ENCODE peak calls at places on chromosome 20, in five cellular contexts. One of them, this sample, is unnamed.

GRCh38 chr20:32570401-32571190 is 14.5 kb downstream of the NOL4L start:
- DNase-seq in lung microvascular endothelial cell: no peak
- DNase-seq in iPS-NIHi11: peak
- DNase-seq in Daoy: peak
- DNase-seq in NCI-H460: no peak
- DNase-seq in this sample: no peak

GRCh38 chr20:32779500-32780215 is 17.5 kb downstream of the DNMT3B start:
- DNase-seq in lung microvascular endothelial cell: no peak
- DNase-seq in iPS-NIHi11: peak
- DNase-seq in Daoy: no peak
- DNase-seq in NCI-H460: no peak
- DNase-seq in this sample: no peak

GRCh38 chr20:36827541-36828279 is 48.2 kb upstream of the TLDC2 start:
- DNase-seq in lung microvascular endothelial cell: no peak
- DNase-seq in iPS-NIHi11: no peak
- DNase-seq in Daoy: no peak
- DNase-seq in NCI-H460: no peak
- DNase-seq in this sample: no peak

GRCh38 chr20:44651507-44652373 is at the start of gene ADA:
- DNase-seq in lung microvascular endothelial cell: peak
- DNase-seq in iPS-NIHi11: peak
- DNase-seq in Daoy: peak
- DNase-seq in NCI-H460: no peak
- DNase-seq in this sample: no peak

GRCh38 chr20:1813101-1813529 is 82.1 kb upstream of the SIRPA start:
- DNase-seq in lung microvascular endothelial cell: peak
- DNase-seq in iPS-NIHi11: no peak
- DNase-seq in Daoy: peak
- DNase-seq in NCI-H460: peak
- DNase-seq in this sample: peak

GRCh38 chr20:50126662-50127061 is 13.7 kb upstream of the UBE2V1 start:
- DNase-seq in lung microvascular endothelial cell: no peak
- DNase-seq in iPS-NIHi11: no peak
- DNase-seq in Daoy: peak
- DNase-seq in NCI-H460: no peak
- DNase-seq in this sample: no peak

GRCh38 chr20:48298851-48299484 is 513.7 kb upstream of the SULF2 start:
- DNase-seq in lung microvascular endothelial cell: peak
- DNase-seq in iPS-NIHi11: no peak
- DNase-seq in Daoy: peak
- DNase-seq in NCI-H460: no peak
- DNase-seq in this sample: peak

GRCh38 chr20:48339986-48340884 is 487.6 kb downstream of the PREX1 start:
- DNase-seq in lung microvascular endothelial cell: no peak
- DNase-seq in iPS-NIHi11: no peak
- DNase-seq in Daoy: no peak
- DNase-seq in NCI-H460: no peak
- DNase-seq in this sample: no peak

GRCh38 chr20:50286609-50287008 is 96.0 kb downstream of the CEBPB start:
- DNase-seq in lung microvascular endothelial cell: no peak
- DNase-seq in iPS-NIHi11: peak
- DNase-seq in Daoy: peak
- DNase-seq in NCI-H460: no peak
- DNase-seq in this sample: peak

GRCh38 chr20:58890454-58891075 is 38.0 kb downstream of the GNAS start:
- DNase-seq in lung microvascular endothelial cell: peak
- DNase-seq in iPS-NIHi11: no peak
- DNase-seq in Daoy: peak
- DNase-seq in NCI-H460: no peak
- DNase-seq in this sample: no peak

GRCh38 chr20:34621383-34622367 is 55.2 kb downstream of the PIGU start:
- DNase-seq in lung microvascular endothelial cell: peak
- DNase-seq in iPS-NIHi11: no peak
- DNase-seq in Daoy: no peak
- DNase-seq in NCI-H460: peak
- DNase-seq in this sample: no peak

GRCh38 chr20:46894579-46894958 is at the start of gene EYA2:
- DNase-seq in lung microvascular endothelial cell: no peak
- DNase-seq in iPS-NIHi11: peak
- DNase-seq in Daoy: peak
- DNase-seq in NCI-H460: no peak
- DNase-seq in this sample: no peak

GRCh38 chr20:43452404-43453126 is 5.1 kb upstream of the SRSF6 start:
- DNase-seq in lung microvascular endothelial cell: no peak
- DNase-seq in iPS-NIHi11: no peak
- DNase-seq in Daoy: no peak
- DNase-seq in NCI-H460: no peak
- DNase-seq in this sample: no peak